ENCODE peak calls at places on chromosomes 2 and 18, in ten cellular contexts. C is H4, N is head of caudate nucleus, X is endothelial cell, U is psoas muscle, E is NCI-H69, P is HL-60, R is GM03348, S is GM10248, M is SJSA1. A is an unnamed sample.

GRCh38 chr2:172021074-172021931 is 21.6 kb downstream of the METAP1D start:
- DNase-seq in C (peak; percentile 44), N (no peak), X (no peak), U (no peak), E (peak; percentile 60), P (no peak), R (no peak), S (no peak), M (no peak), A (no peak)

GRCh38 chr18:74397572-74397971 is 59.5 kb downstream of the DIPK1C start:
- DNase-seq in C (no peak), N (no peak), X (no peak), U (no peak), E (peak; percentile 51), P (no peak), R (no peak), S (no peak), M (no peak), A (no peak)

GRCh38 chr2:133791191-133791590 is 222.9 kb upstream of the NCKAP5 start:
- DNase-seq in C (peak; percentile 19), N (no peak), X (no peak), U (no peak), E (no peak), P (no peak), R (peak; percentile 39), S (no peak), M (no peak), A (peak; percentile 20)

GRCh38 chr2:24334245-24334633 is 26.1 kb downstream of the ITSN2 start:
- DNase-seq in C (peak; percentile 80), N (no peak), X (no peak), U (no peak), E (no peak), P (no peak), R (no peak), S (no peak), M (no peak), A (no peak)

GRCh38 chr2:47519604-47520301 is 116.8 kb downstream of the MSH2 start:
- DNase-seq in C (no peak), N (no peak), X (no peak), U (no peak), E (no peak), P (no peak), R (no peak), S (no peak), M (no peak), A (no peak)

GRCh38 chr2:153819501-153819900 is 52.2 kb upstream of the GALNT13 start:
- DNase-seq in C (peak; percentile 6), N (no peak), X (no peak), U (no peak), E (peak; percentile 2), P (no peak), R (no peak), S (no peak), M (no peak), A (no peak)

GRCh38 chr2:149885946-149886345 is 298.4 kb upstream of the MMADHC start:
- DNase-seq in C (no peak), N (no peak), X (no peak), U (no peak), E (peak; percentile 3), P (no peak), R (no peak), S (no peak), M (no peak), A (no peak)

GRCh38 chr18:10297079-10297478 is 157.4 kb upstream of the APCDD1 start:
- DNase-seq in C (no peak), N (no peak), X (no peak), U (no peak), E (no peak), P (no peak), R (no peak), S (no peak), M (no peak), A (no peak)

GRCh38 chr18:41579185-41579584 is 375.8 kb upstream of the PIK3C3 start:
- DNase-seq in C (no peak), N (no peak), X (no peak), U (no peak), E (peak; percentile 47), P (no peak), R (no peak), S (no peak), M (no peak), A (no peak)

GRCh38 chr2:65331361-65331760 is 101.0 kb downstream of the SPRED2 start:
- DNase-seq in C (no peak), N (no peak), X (no peak), U (no peak), E (no peak), P (no peak), R (no peak), S (no peak), M (no peak), A (no peak)

GRCh38 chr18:62388855-62389760 is 64.0 kb downstream of the TNFRSF11A start:
- DNase-seq in C (peak; percentile 32), N (no peak), X (no peak), U (no peak), E (no peak), P (no peak), R (no peak), S (no peak), M (no peak), A (no peak)

GRCh38 chr2:71291398-71291797 is 40.2 kb upstream of the ZNF638 start:
- DNase-seq in C (no peak), N (peak; percentile 46), X (no peak), U (peak; percentile 55), E (no peak), P (no peak), R (no peak), S (no peak), M (no peak), A (no peak)

GRCh38 chr2:19488009-19488691 is 129.7 kb upstream of the OSR1 start:
- DNase-seq in C (peak; percentile 60), N (no peak), X (no peak), U (no peak), E (no peak), P (no peak), R (peak; percentile 19), S (no peak), M (no peak), A (peak; percentile 11)

GRCh38 chr2:216388046-216388884 is 16.0 kb upstream of the MARCHF4 start:
- DNase-seq in C (no peak), N (no peak), X (no peak), U (no peak), E (peak; percentile 12), P (no peak), R (no peak), S (peak; percentile 37), M (no peak), A (no peak)

GRCh38 chr2:148666555-148666954 is 22.0 kb downstream of the EPC2 start:
- DNase-seq in C (no peak), N (no peak), X (no peak), U (no peak), E (no peak), P (no peak), R (no peak), S (no peak), M (no peak), A (no peak)

GRCh38 chr2:235026649-235027557 is 75.1 kb downstream of the SH3BP4 start:
- DNase-seq in C (peak; percentile 90), N (no peak), X (no peak), U (peak; percentile 77), E (peak; percentile 95), P (no peak), R (peak; percentile 53), S (no peak), M (peak; percentile 78), A (peak; percentile 45)

GRCh38 chr18:58211510-58211909 is 167.5 kb downstream of the NEDD4L start:
- DNase-seq in C (no peak), N (no peak), X (no peak), U (no peak), E (no peak), P (no peak), R (no peak), S (no peak), M (no peak), A (no peak)

GRCh38 chr2:64637000-64637628 is 16.6 kb downstream of the SERTAD2 start:
- DNase-seq in C (no peak), N (no peak), X (no peak), U (no peak), E (no peak), P (no peak), R (no peak), S (peak; percentile 58), M (no peak), A (no peak)

GRCh38 chr2:83782122-83782521 is 677.0 kb downstream of the SUCLG1 start:
- DNase-seq in C (no peak), N (no peak), X (no peak), U (no peak), E (no peak), P (no peak), R (no peak), S (no peak), M (no peak), A (no peak)

GRCh38 chr2:96147593-96148201 is 2.5 kb upstream of the DUSP2 start:
- DNase-seq in C (peak; percentile 50), N (no peak), X (no peak), U (no peak), E (peak; percentile 36), P (no peak), R (no peak), S (no peak), M (no peak), A (no peak)

GRCh38 chr2:191479680-191480023 is 198.3 kb upstream of the NABP1 start:
- DNase-seq in C (no peak), N (no peak), X (no peak), U (no peak), E (no peak), P (no peak), R (no peak), S (peak; percentile 22), M (no peak), A (no peak)

GRCh38 chr2:96869281-96869823 is 528 bp downstream of the SEMA4C start:
- DNase-seq in C (peak; percentile 52), N (peak; percentile 72), X (peak; percentile 54), U (peak; percentile 87), E (peak; percentile 65), P (no peak), R (peak; percentile 93), S (no peak), M (peak; percentile 65), A (peak; percentile 71)

GRCh38 chr2:184938221-184938985 is 340.1 kb downstream of the ZNF804A start:
- DNase-seq in C (no peak), N (no peak), X (no peak), U (no peak), E (no peak), P (no peak), R (no peak), S (no peak), M (no peak), A (no peak)

GRCh38 chr2:228731517-228731916 is 539.6 kb downstream of the PID1 start:
- DNase-seq in C (peak; percentile 37), N (no peak), X (no peak), U (no peak), E (no peak), P (no peak), R (peak; percentile 65), S (no peak), M (no peak), A (peak; percentile 2)

GRCh38 chr2:223042704-223043118 is 9.3 kb upstream of the KCNE4 start:
- DNase-seq in C (no peak), N (no peak), X (no peak), U (no peak), E (peak; percentile 27), P (no peak), R (no peak), S (no peak), M (no peak), A (no peak)

GRCh38 chr2:65367517-65367916 is 64.9 kb downstream of the SPRED2 start:
- DNase-seq in C (peak; percentile 94), N (no peak), X (no peak), U (no peak), E (peak; percentile 11), P (peak; percentile 58), R (peak; percentile 77), S (no peak), M (peak; percentile 87), A (peak; percentile 61)

GRCh38 chr2:154240921-154241379 is 369.2 kb downstream of the GALNT13 start:
- DNase-seq in C (peak; percentile 4), N (no peak), X (no peak), U (peak; percentile 28), E (no peak), P (no peak), R (peak; percentile 1), S (no peak), M (no peak), A (no peak)

GRCh38 chr2:224584111-224584764 is 925 bp downstream of the CUL3 start:
- DNase-seq in C (no peak), N (peak; percentile 11), X (peak; percentile 27), U (peak; percentile 64), E (peak; percentile 55), P (no peak), R (peak; percentile 36), S (peak; percentile 18), M (no peak), A (no peak)